ENCODE peak calls at places on chromosome 9, in eight cellular contexts. F is GM23338, U is PC-3, Q is HCT116, L is neural progenitor cell, B is hepatocyte, E is OCI-LY7, P is MM.1S. R is an unnamed sample.

GRCh38 chr9:69818946-69819345 is 1.7 kb upstream of the CFAP95 start:
- DNase-seq in F (no peak), U (no peak), Q (no peak), L (no peak), B (no peak), E (no peak), P (no peak), R (no peak)

GRCh38 chr9:121354770-121355169 is 15.3 kb downstream of the STOM start:
- DNase-seq in F (no peak), U (no peak), Q (no peak), L (no peak), B (no peak), E (no peak), P (no peak), R (no peak)

GRCh38 chr9:127812936-127813675 is 10.4 kb downstream of the FPGS start:
- DNase-seq in F (no peak), U (no peak), Q (no peak), L (no peak), B (no peak), E (no peak), P (no peak), R (no peak)

GRCh38 chr9:93205045-93205768 is 21.3 kb downstream of the WNK2 start:
- DNase-seq in F (no peak), U (no peak), Q (no peak), L (peak), B (peak), E (peak), P (peak), R (peak)

GRCh38 chr9:88396836-88397577 is 8.8 kb downstream of the SPIN1 start:
- DNase-seq in F (no peak), U (no peak), Q (no peak), L (no peak), B (no peak), E (no peak), P (no peak), R (peak)

GRCh38 chr9:129058965-129059795 is 21.7 kb upstream of the DOLPP1 start:
- DNase-seq in F (no peak), U (peak), Q (no peak), L (no peak), B (no peak), E (no peak), P (no peak), R (peak)

GRCh38 chr9:13189362-13189761 is 90.1 kb downstream of the MPDZ start:
- DNase-seq in F (no peak), U (no peak), Q (no peak), L (no peak), B (no peak), E (no peak), P (no peak), R (no peak)

GRCh38 chr9:128127990-128128835 is 684 bp upstream of the PTGES2 start:
- DNase-seq in F (peak), U (peak), Q (peak), L (peak), B (peak), E (peak), P (peak), R (peak)

GRCh38 chr9:92508018-92508417 is 25.7 kb upstream of the ASPN start:
- DNase-seq in F (no peak), U (no peak), Q (no peak), L (peak), B (no peak), E (no peak), P (no peak), R (no peak)

GRCh38 chr9:36679710-36680109 is 107.0 kb downstream of the MELK start:
- DNase-seq in F (no peak), U (no peak), Q (no peak), L (no peak), B (no peak), E (no peak), P (no peak), R (no peak)

GRCh38 chr9:76404401-76404800 is 10.2 kb upstream of the RFK start:
- DNase-seq in F (no peak), U (no peak), Q (no peak), L (no peak), B (no peak), E (no peak), P (no peak), R (no peak)

GRCh38 chr9:3578786-3579185 is 53.0 kb upstream of the RFX3 start:
- DNase-seq in F (no peak), U (peak), Q (no peak), L (no peak), B (no peak), E (no peak), P (no peak), R (peak)

GRCh38 chr9:5799314-5799713 is 33.6 kb downstream of the ERMP1 start:
- DNase-seq in F (peak), U (peak), Q (peak), L (peak), B (peak), E (peak), P (no peak), R (peak)

GRCh38 chr9:115038138-115038537 is 79.8 kb downstream of the TNC start:
- DNase-seq in F (no peak), U (no peak), Q (no peak), L (no peak), B (no peak), E (no peak), P (no peak), R (peak)

GRCh38 chr9:4371108-4371507 is 71.2 kb upstream of the GLIS3 start:
- DNase-seq in F (no peak), U (peak), Q (no peak), L (peak), B (peak), E (no peak), P (no peak), R (peak)

GRCh38 chr9:19931066-19931465 is 142.2 kb upstream of the SLC24A2 start:
- DNase-seq in F (no peak), U (no peak), Q (no peak), L (no peak), B (no peak), E (no peak), P (no peak), R (no peak)

GRCh38 chr9:93354451-93354850 is 97.0 kb upstream of the FAM120A start:
- DNase-seq in F (no peak), U (peak), Q (peak), L (no peak), B (no peak), E (no peak), P (no peak), R (no peak)

GRCh38 chr9:112091805-112092204 is 83.3 kb downstream of the SUSD1 start:
- DNase-seq in F (peak), U (no peak), Q (no peak), L (peak), B (no peak), E (no peak), P (no peak), R (peak)

GRCh38 chr9:69936427-69936826 is 107.2 kb upstream of the MAMDC2 start:
- DNase-seq in F (no peak), U (peak), Q (no peak), L (no peak), B (no peak), E (no peak), P (no peak), R (peak)

GRCh38 chr9:98678244-98678842 is 30.4 kb downstream of the GABBR2 start:
- DNase-seq in F (peak), U (peak), Q (peak), L (peak), B (no peak), E (peak), P (no peak), R (peak)

GRCh38 chr9:107263289-107263688 is 19.8 kb upstream of the RAD23B start:
- DNase-seq in F (no peak), U (no peak), Q (no peak), L (no peak), B (no peak), E (no peak), P (no peak), R (no peak)

GRCh38 chr9:99463144-99463543 is 241.1 kb downstream of the SEC61B start:
- DNase-seq in F (no peak), U (no peak), Q (no peak), L (no peak), B (peak), E (no peak), P (no peak), R (no peak)

GRCh38 chr9:107443786-107444185 is 45.8 kb downstream of the KLF4 start:
- DNase-seq in F (no peak), U (no peak), Q (no peak), L (no peak), B (no peak), E (no peak), P (no peak), R (no peak)

GRCh38 chr9:113617550-113617949 is 154.0 kb downstream of the RGS3 start:
- DNase-seq in F (no peak), U (no peak), Q (no peak), L (peak), B (no peak), E (no peak), P (no peak), R (no peak)

GRCh38 chr9:131706608-131706970 is 33.3 kb downstream of the RAPGEF1 start:
- DNase-seq in F (no peak), U (no peak), Q (no peak), L (no peak), B (no peak), E (no peak), P (no peak), R (no peak)

GRCh38 chr9:132851421-132851792 is 26.7 kb downstream of the AK8 start:
- DNase-seq in F (no peak), U (no peak), Q (no peak), L (no peak), B (no peak), E (no peak), P (peak), R (no peak)

GRCh38 chr9:121748727-121749546 is 97.5 kb downstream of the DAB2IP start:
- DNase-seq in F (no peak), U (no peak), Q (no peak), L (no peak), B (no peak), E (no peak), P (no peak), R (peak)

GRCh38 chr9:101691657-101692056 is 46.8 kb downstream of the GRIN3A start:
- DNase-seq in F (no peak), U (no peak), Q (no peak), L (no peak), B (no peak), E (no peak), P (no peak), R (no peak)

GRCh38 chr9:132171702-132172101 is 9.8 kb downstream of the NTNG2 start:
- DNase-seq in F (no peak), U (no peak), Q (no peak), L (no peak), B (no peak), E (no peak), P (no peak), R (no peak)

GRCh38 chr9:127545196-127546124 is 66.6 kb upstream of the STXBP1 start:
- DNase-seq in F (no peak), U (peak), Q (no peak), L (peak), B (peak), E (no peak), P (no peak), R (peak)

GRCh38 chr9:109497193-109498165 is 628 bp downstream of the PTPN3 start:
- DNase-seq in F (peak), U (peak), Q (no peak), L (peak), B (peak), E (no peak), P (no peak), R (peak)

GRCh38 chr9:137430723-137431415 is 7.7 kb downstream of the NOXA1 start:
- DNase-seq in F (no peak), U (no peak), Q (no peak), L (no peak), B (no peak), E (no peak), P (no peak), R (no peak)

GRCh38 chr9:131976157-131976740 is 103.4 kb downstream of the MED27 start:
- DNase-seq in F (no peak), U (no peak), Q (no peak), L (no peak), B (no peak), E (no peak), P (no peak), R (no peak)

GRCh38 chr9:136538599-136539426 is 7.0 kb downstream of the NOTCH1 start:
- DNase-seq in F (no peak), U (no peak), Q (no peak), L (no peak), B (no peak), E (peak), P (peak), R (no peak)

GRCh38 chr9:16505159-16505558 is 365.3 kb downstream of the BNC2 start:
- DNase-seq in F (no peak), U (peak), Q (no peak), L (no peak), B (peak), E (no peak), P (no peak), R (peak)

DNA sequence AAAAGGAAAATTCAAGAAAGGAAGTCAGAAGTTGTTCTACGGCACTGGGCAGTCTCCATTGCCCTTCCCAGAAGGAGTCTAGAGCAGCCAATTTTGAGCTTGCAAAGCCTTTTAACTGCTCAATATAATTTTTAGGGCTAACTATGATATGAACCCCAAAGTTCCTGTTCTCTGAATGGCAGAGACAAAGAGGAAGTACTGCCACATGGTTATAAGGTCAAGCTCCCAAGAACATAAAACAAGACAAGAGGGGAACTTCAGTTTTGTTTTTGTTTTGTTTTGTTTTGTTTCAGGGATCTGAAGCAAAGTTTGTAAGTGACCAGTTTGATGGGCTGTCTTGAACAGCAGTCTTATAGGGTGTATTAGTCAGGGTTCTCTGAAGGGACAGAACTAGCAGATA is 12.0 kb upstream of the SMC2 start:
- DNase-seq in F (no peak), U (no peak), Q (no peak), L (no peak), B (no peak), E (no peak), P (no peak), R (no peak)
- H2AFZ ChIP-seq in F (no peak), U (no peak), Q (no peak), L (no peak), B (no peak), E (no peak), P (no peak), R (no peak)

GRCh38 chr9:31185831-31186230 is 1198.6 kb upstream of the ACO1 start:
- DNase-seq in F (no peak), U (peak), Q (no peak), L (no peak), B (no peak), E (no peak), P (no peak), R (peak)
- TF ChIP-seq EZH2phosphoT487 in F (no peak), U (no peak), Q (no peak), L (no peak), B (no peak), E (no peak), P (no peak), R (no peak)

GRCh38 chr9:104775574-104775936 is 11.6 kb downstream of the NIPSNAP3B start:
- DNase-seq in F (no peak), U (no peak), Q (no peak), L (no peak), B (no peak), E (no peak), P (peak), R (no peak)

GRCh38 chr9:104774132-104774531 is 10.2 kb downstream of the NIPSNAP3B start:
- DNase-seq in F (no peak), U (no peak), Q (no peak), L (no peak), B (no peak), E (no peak), P (no peak), R (no peak)

GRCh38 chr9:104773118-104773517 is 9.2 kb downstream of the NIPSNAP3B start:
- DNase-seq in F (no peak), U (no peak), Q (no peak), L (no peak), B (no peak), E (no peak), P (no peak), R (no peak)

GRCh38 chr9:104774831-104775573 is 11.1 kb downstream of the NIPSNAP3B start:
- DNase-seq in F (no peak), U (no peak), Q (no peak), L (no peak), B (no peak), E (peak), P (no peak), R (no peak)

DNA sequence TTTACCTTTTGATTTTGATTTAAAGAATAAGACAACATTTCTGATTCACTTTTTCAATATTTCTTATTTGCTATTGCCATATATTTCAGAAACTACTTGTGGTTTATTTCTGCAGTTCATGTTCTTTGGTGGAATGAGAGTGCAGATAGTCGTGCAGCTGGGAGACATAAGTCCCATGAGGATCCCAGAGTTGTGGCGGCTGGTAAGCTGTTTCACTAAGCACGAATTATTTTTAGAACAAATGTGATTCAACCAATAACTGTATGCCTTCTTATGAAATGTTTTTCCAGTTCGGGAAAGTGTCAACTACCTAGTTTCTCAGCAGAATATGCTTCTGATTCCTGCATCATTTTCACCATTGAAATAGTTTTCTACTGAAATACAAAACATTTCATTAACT is 8.8 kb downstream of the NIPSNAP3B start:
- DNase-seq in F (no peak), U (no peak), Q (no peak), L (no peak), B (no peak), E (peak), P (no peak), R (peak)
- H3K27ac ChIP-seq in F (no peak), U (no peak), Q (no peak), L (peak), B (no peak), E (peak), P (peak), R (no peak)

GRCh38 chr9:134324359-134325095 is 1.7 kb upstream of the RXRA start:
- DNase-seq in F (no peak), U (peak), Q (no peak), L (no peak), B (no peak), E (no peak), P (no peak), R (no peak)
- H2AFZ ChIP-seq in F (peak), U (peak), Q (peak), L (no peak), B (no peak), E (no peak), P (no peak), R (peak)

DNA sequence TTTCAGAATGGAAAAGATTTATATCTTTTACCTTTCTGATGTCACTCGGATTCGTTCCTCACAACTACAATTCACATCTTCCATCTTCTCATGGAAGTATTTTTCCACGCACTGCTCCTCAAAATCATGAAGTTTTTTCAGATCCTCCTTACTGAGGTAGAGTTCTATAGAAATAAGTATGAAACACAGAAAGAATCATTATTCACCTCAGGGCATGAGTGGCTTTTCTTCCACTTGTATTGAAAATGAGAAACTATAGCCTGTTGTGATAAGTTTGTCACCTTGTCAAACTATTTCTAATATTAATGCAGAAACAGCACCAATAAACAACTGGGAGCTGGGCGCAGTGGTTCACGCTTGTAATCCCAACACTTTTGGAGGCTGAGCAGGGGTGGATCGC is 116.0 kb downstream of the TRPM6 start:
- DNase-seq in F (no peak), U (no peak), Q (no peak), L (no peak), B (no peak), E (no peak), P (no peak), R (no peak)
- TF ChIP-seq EZH2phosphoT487 in F (no peak), U (no peak), Q (no peak), L (no peak), B (no peak), E (no peak), P (no peak), R (no peak)

GRCh38 chr9:91411096-91411771 is 12.4 kb downstream of the NFIL3 start:
- DNase-seq in F (no peak), U (peak), Q (no peak), L (no peak), B (no peak), E (no peak), P (no peak), R (peak)
- H3K27ac ChIP-seq in F (no peak), U (no peak), Q (no peak), L (no peak), B (no peak), E (no peak), P (no peak), R (peak)

GRCh38 chr9:124480621-124480981 is 26.6 kb downstream of the NR5A1 start:
- DNase-seq in F (peak), U (peak), Q (peak), L (peak), B (peak), E (peak), P (peak), R (peak)
- H2AFZ ChIP-seq in F (peak), U (peak), Q (peak), L (no peak), B (no peak), E (peak), P (peak), R (no peak)

GRCh38 chr9:134626576-134627416 is 14.8 kb upstream of the COL5A1 start:
- DNase-seq in F (no peak), U (peak), Q (no peak), L (no peak), B (peak), E (no peak), P (no peak), R (no peak)

GRCh38 chr9:134624119-134624826 is 17.3 kb upstream of the COL5A1 start:
- DNase-seq in F (no peak), U (no peak), Q (no peak), L (no peak), B (no peak), E (no peak), P (no peak), R (peak)

GRCh38 chr9:134624827-134625181 is 16.8 kb upstream of the COL5A1 start:
- DNase-seq in F (no peak), U (peak), Q (peak), L (no peak), B (no peak), E (no peak), P (no peak), R (peak)

GRCh38 chr9:134626141-134626423 is 15.5 kb upstream of the COL5A1 start:
- DNase-seq in F (no peak), U (no peak), Q (no peak), L (no peak), B (no peak), E (no peak), P (no peak), R (no peak)

DNA sequence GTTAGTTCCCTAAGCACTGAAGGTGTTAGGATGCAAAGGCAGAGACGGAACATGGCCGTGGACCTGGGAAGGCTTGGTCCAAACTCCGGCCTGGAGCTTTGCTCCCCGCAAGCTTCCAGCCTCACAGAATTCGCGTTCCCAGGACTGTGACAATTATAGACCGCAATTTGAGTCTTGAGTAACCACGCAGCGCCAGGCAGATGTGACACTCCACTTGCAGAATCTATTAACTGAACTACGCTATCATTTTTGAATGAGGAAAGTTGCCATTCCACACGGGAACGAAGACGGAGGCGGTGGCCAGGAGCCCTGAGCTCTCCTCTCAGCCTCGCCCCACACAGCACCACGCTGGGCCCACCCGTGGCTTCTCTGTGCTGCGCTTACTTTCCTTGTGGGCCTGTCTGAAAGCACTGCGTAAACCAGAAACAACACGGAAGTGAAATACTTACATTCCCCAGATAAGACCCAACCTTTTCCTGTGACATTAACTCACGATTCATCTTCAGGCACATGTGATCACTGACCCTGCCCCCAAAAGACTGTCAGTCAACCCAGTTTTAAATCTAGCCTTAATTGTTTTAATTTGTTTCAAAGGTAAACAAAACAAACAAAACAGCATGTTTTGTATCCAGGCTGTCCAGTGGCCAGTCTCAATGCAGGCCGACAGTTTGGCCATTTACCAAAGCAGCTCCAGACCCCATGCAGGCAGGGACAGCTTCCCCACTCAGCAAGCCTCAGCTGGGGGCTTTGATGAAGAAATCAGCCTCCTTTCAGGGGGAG is 16.1 kb upstream of the COL5A1 start:
- DNase-seq in F (no peak), U (peak), Q (no peak), L (no peak), B (no peak), E (no peak), P (no peak), R (peak)
- TF ChIP-seq EZH2phosphoT487 in F (no peak), U (no peak), Q (no peak), L (no peak), B (no peak), E (no peak), P (no peak), R (no peak)